ENCODE peak calls at places on chromosome 3, in six cellular contexts. W, V, G, B, N and O are unnamed samples.

GRCh38 chr3:138434875-138435772 is 708 bp downstream of the ESYT3 start:
- DNase-seq in N (no peak), G (no peak), W (no peak), B (no peak), V (no peak), O (no peak)

GRCh38 chr3:52291508-52292181 is 4.0 kb downstream of the GLYCTK start:
- DNase-seq in G (peak), B (peak), N (no peak), W (peak), V (no peak), O (no peak)

GRCh38 chr3:180875071-180875698 is 37.3 kb upstream of the FXR1 start:
- DNase-seq in V (no peak), N (no peak), G (no peak), W (no peak), B (no peak), O (no peak)

GRCh38 chr3:99240700-99241099 is 339.2 kb upstream of the DCBLD2 start:
- DNase-seq in V (no peak), N (no peak), G (no peak), B (no peak), W (no peak), O (no peak)

GRCh38 chr3:62493116-62493801 is 119.9 kb upstream of the FEZF2 start:
- DNase-seq in W (no peak), B (no peak), V (no peak), G (no peak), N (no peak), O (no peak)

GRCh38 chr3:55143928-55144671 is 216.2 kb upstream of the LRTM1 start:
- DNase-seq in N (no peak), B (no peak), G (no peak), V (no peak), W (no peak), O (no peak)

GRCh38 chr3:136250862-136251460 is 821 bp downstream of the PCCB start:
- DNase-seq in B (peak), N (no peak), W (peak), G (peak), V (peak), O (peak)

GRCh38 chr3:3998140-3998977 is 199.1 kb downstream of the LRRN1 start:
- DNase-seq in V (peak), B (no peak), W (no peak), G (peak), N (no peak), O (peak)

GRCh38 chr3:184291044-184291737 is 7.8 kb upstream of the PSMD2 start:
- DNase-seq in N (no peak), V (no peak), G (no peak), W (no peak), B (no peak), O (no peak)

GRCh38 chr3:25038907-25039306 is 389.2 kb upstream of the RARB start:
- DNase-seq in W (no peak), N (no peak), V (no peak), B (no peak), G (no peak), O (no peak)

GRCh38 chr3:61967937-61968336 is 405.4 kb downstream of the FEZF2 start:
- DNase-seq in W (no peak), N (no peak), V (no peak), G (no peak), B (no peak), O (no peak)

GRCh38 chr3:133038731-133039398 is 674 bp downstream of the TMEM108 start:
- DNase-seq in W (peak), B (no peak), V (no peak), G (peak), N (no peak), O (no peak)

GRCh38 chr3:194773216-194773615 is 87.5 kb downstream of the FAM43A start:
- DNase-seq in V (no peak), B (no peak), N (no peak), W (peak), G (no peak), O (no peak)

GRCh38 chr3:178367817-178368617 is 168.2 kb upstream of the KCNMB2 start:
- DNase-seq in G (no peak), N (no peak), W (no peak), B (no peak), V (no peak), O (no peak)

GRCh38 chr3:184234224-184234623 is 4.8 kb downstream of the VWA5B2 start:
- DNase-seq in W (no peak), G (peak), V (no peak), N (no peak), B (no peak), O (no peak)

GRCh38 chr3:33144433-33144832 is 30.6 kb downstream of the CRTAP start:
- DNase-seq in G (peak), V (no peak), N (no peak), B (peak), W (no peak), O (peak)

GRCh38 chr3:169554606-169555005 is 108.9 kb downstream of the MECOM start:
- DNase-seq in G (no peak), N (no peak), B (no peak), V (no peak), W (no peak), O (no peak)

GRCh38 chr3:16448691-16449090 is 64.8 kb downstream of the RFTN1 start:
- DNase-seq in B (no peak), W (peak), G (no peak), V (no peak), N (no peak), O (no peak)

GRCh38 chr3:159191454-159191853 is 389.6 kb downstream of the MFSD1 start:
- DNase-seq in N (no peak), W (no peak), G (no peak), B (no peak), V (no peak), O (no peak)

GRCh38 chr3:142022381-142022780 is 127.0 kb downstream of the TFDP2 start:
- DNase-seq in W (no peak), V (no peak), G (peak), B (no peak), N (no peak), O (no peak)

GRCh38 chr3:30654269-30654668 is 47.9 kb downstream of the TGFBR2 start:
- DNase-seq in B (no peak), N (no peak), G (no peak), W (no peak), V (no peak), O (no peak)

GRCh38 chr3:5485427-5485826 is 297.9 kb downstream of the EDEM1 start:
- DNase-seq in V (no peak), W (no peak), B (no peak), N (no peak), G (no peak), O (no peak)

GRCh38 chr3:44920081-44920480 is 45.7 kb downstream of the TGM4 start:
- DNase-seq in W (no peak), V (no peak), G (no peak), N (no peak), B (no peak), O (no peak)

GRCh38 chr3:51279448-51279847 is 105.6 kb upstream of the MANF start:
- DNase-seq in W (no peak), V (no peak), G (no peak), N (no peak), B (no peak), O (no peak)

GRCh38 chr3:21750291-21750690 is 719 bp downstream of the ZNF385D start:
- DNase-seq in V (no peak), N (no peak), G (no peak), B (no peak), W (no peak), O (no peak)

GRCh38 chr3:115683773-115684172 is 60.5 kb downstream of the GAP43 start:
- DNase-seq in N (no peak), B (no peak), V (no peak), G (no peak), W (no peak), O (no peak)

GRCh38 chr3:107986505-107986904 is 104.3 kb downstream of the CD47 start:
- DNase-seq in V (no peak), N (no peak), B (no peak), W (no peak), G (no peak), O (no peak)